ENCODE peak calls at places on chromosome 19, in five cellular contexts. R is transverse colon, A is HCT116, L is suprapubic skin, V is prostate gland. K is an unnamed sample.

GRCh38 chr19:7368456-7368855 is 19.7 kb downstream of the ARHGEF18 start:
- DNase-seq in L (no peak), R (peak), A (no peak), V (no peak), K (no peak)

GRCh38 chr19:7550987-7551761 is 15.7 kb downstream of the PNPLA6 start:
- DNase-seq in L (no peak), R (peak), A (peak), V (peak), K (no peak)

GRCh38 chr19:4121815-4122214 is 2.1 kb downstream of the MAP2K2 start:
- DNase-seq in A (no peak), V (no peak), L (no peak), R (no peak), K (no peak)

GRCh38 chr19:48554385-48555091 is 2.6 kb downstream of the SULT2B1 start:
- DNase-seq in L (no peak), R (no peak), A (no peak), V (peak), K (no peak)

GRCh38 chr19:19531951-19532805 is 3.5 kb downstream of the YJEFN3 start:
- DNase-seq in R (peak), V (peak), L (peak), A (no peak), K (peak)

GRCh38 chr19:48368942-48369341 is 4.8 kb downstream of the SYNGR4 start:
- DNase-seq in R (peak), V (no peak), A (no peak), L (no peak), K (no peak)

GRCh38 chr19:1101337-1101698 is 2.5 kb upstream of the GPX4 start:
- DNase-seq in A (no peak), V (no peak), L (no peak), R (peak), K (no peak)

GRCh38 chr19:1295169-1296012 is 9.7 kb downstream of the EFNA2 start:
- DNase-seq in R (no peak), V (no peak), L (no peak), A (no peak), K (peak)

GRCh38 chr19:47445937-47446402 is 25.7 kb downstream of the SLC8A2 start:
- DNase-seq in L (no peak), R (peak), V (peak), A (no peak), K (no peak)

GRCh38 chr19:16828990-16829821 is at the start of gene SIN3B:
- DNase-seq in R (peak), A (peak), V (peak), L (peak), K (peak)

GRCh38 chr19:15584541-15585115 is 30.4 kb upstream of the CYP4F8 start:
- DNase-seq in R (peak), L (peak), A (peak), V (peak), K (peak)

GRCh38 chr19:19642506-19643157 is 825 bp downstream of the GMIP start:
- DNase-seq in R (peak), A (no peak), V (no peak), L (no peak), K (peak)

GRCh38 chr19:46913852-46914430 is 53.1 kb downstream of the ARHGAP35 start:
- DNase-seq in L (no peak), V (no peak), A (no peak), R (no peak), K (no peak)

GRCh38 chr19:41198559-41198958 is 5.5 kb downstream of the CYP2S1 start:
- DNase-seq in L (no peak), R (no peak), V (no peak), A (no peak), K (no peak)

GRCh38 chr19:10544753-10545251 is 1.1 kb downstream of the ATG4D start:
- DNase-seq in V (no peak), L (no peak), R (no peak), A (no peak), K (no peak)

GRCh38 chr19:16133818-16134217 is 9.7 kb upstream of the HSH2D start:
- DNase-seq in L (no peak), A (no peak), V (no peak), R (no peak), K (no peak)

GRCh38 chr19:38228491-38229439 is 4.7 kb upstream of the DPF1 start:
- DNase-seq in A (no peak), V (no peak), R (no peak), L (no peak), K (no peak)

GRCh38 chr19:13881692-13882418 is 4.9 kb downstream of the NANOS3 start:
- DNase-seq in A (no peak), L (no peak), V (no peak), R (peak), K (no peak)

GRCh38 chr19:7637374-7638256 is 705 bp downstream of the STXBP2 start:
- DNase-seq in A (no peak), V (peak), L (no peak), R (peak), K (no peak)

GRCh38 chr19:37738371-37738770 is 18.8 kb upstream of the ZNF607 start:
- DNase-seq in R (no peak), L (no peak), V (no peak), A (no peak), K (no peak)

GRCh38 chr19:3201911-3202310 is 16.2 kb downstream of the NCLN start:
- DNase-seq in L (no peak), V (no peak), R (no peak), A (no peak), K (no peak)

GRCh38 chr19:48290341-48290922 is 20.6 kb downstream of the ZNF114 start:
- DNase-seq in A (no peak), L (no peak), R (no peak), V (no peak), K (no peak)

GRCh38 chr19:29622191-29623070 is 16.3 kb downstream of the POP4 start:
- DNase-seq in R (peak), V (no peak), A (no peak), L (no peak), K (no peak)

GRCh38 chr19:18675779-18676178 is 7.7 kb upstream of the CRTC1 start:
- DNase-seq in V (no peak), A (peak), L (no peak), R (no peak), K (no peak)

GRCh38 chr19:2853015-2853606 is 11.8 kb downstream of the ZNF555 start:
- DNase-seq in L (no peak), V (no peak), R (no peak), A (no peak), K (no peak)

GRCh38 chr19:17842663-17843313 is 5.0 kb downstream of the JAK3 start:
- DNase-seq in A (no peak), R (no peak), L (no peak), V (no peak), K (no peak)

GRCh38 chr19:28425431-28425931 is 787.5 kb downstream of the UQCRFS1 start:
- DNase-seq in R (no peak), A (no peak), L (no peak), V (no peak), K (no peak)

GRCh38 chr19:1767464-1767933 is 14.2 kb downstream of the ONECUT3 start:
- DNase-seq in V (no peak), R (peak), L (no peak), A (no peak), K (peak)

GRCh38 chr19:13150919-13151604 is 851 bp downstream of the IER2 start:
- DNase-seq in A (no peak), V (peak), R (no peak), L (no peak), K (no peak)

DNA sequence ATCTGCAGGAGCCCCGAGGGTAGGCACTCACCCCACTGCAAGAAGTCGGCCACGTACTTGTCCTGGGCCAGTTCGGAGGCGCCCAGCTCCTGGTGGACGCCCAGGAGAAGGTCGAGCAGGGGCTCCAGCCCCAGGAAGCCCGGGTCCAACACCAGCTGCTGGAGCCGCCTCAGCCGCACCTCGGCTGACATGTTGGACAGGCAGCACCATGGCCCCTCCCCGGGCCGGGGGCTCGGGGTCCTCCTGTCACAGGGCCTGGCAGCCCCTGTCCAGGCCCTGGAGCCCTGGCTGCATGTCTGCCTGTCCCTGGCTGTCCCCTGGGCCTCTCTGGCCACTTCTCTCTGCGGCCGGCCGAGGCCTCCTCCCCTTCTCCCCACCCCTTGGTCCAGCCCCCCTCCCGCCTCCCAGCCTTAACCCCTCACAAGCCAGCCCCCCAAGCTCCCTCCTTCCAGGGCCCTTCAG is at the start of gene DMPK:
- DNase-seq in V (no peak), A (no peak), L (no peak), R (no peak), K (no peak)
- TF ChIP-seq POLR2A in V (peak), A (no peak), L (no peak), R (no peak), K (no peak)

DNA sequence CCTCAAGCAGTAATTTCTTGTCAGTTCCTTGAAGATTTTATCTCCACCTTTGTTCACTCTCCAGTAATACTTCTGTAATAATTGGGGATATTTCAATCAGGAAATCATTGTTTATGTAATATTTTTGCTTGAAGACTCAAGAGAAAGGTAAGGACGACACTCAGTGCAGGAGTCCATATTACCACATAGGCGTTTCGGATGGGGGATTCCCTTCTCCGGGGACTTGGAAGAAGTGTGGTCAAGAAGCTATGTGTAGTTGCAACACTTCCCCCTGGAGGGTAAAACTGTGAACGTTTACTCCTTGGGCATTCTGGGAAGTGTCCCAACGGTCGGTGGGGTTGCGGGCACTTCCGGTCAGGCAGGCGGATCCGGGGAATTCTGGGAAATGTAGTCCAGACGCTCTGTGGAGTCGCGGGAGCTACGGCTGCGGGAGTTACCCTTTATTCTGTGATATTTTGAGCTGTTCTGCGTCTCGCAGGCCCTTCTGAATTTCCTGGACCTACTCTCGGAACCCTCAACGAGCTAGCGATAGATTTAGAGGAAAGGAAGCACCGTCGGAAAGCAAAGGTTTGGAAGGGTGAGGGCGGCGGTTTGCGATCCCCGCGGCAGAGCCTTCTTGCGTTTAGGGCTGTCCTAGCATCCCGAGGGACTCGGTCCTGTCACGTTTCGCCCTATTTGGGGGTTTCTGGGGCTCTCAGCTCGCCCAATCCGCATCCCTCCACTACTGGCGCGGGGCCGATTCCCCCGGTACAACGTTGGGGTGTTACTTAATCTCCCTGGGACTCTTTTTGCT is at the start of gene ZNF221:
- DNase-seq in V (peak), A (peak), L (peak), R (peak), K (peak)
- TF ChIP-seq POLR2AphosphoS5 in V (peak), A (peak), L (no peak), R (peak), K (no peak)

DNA sequence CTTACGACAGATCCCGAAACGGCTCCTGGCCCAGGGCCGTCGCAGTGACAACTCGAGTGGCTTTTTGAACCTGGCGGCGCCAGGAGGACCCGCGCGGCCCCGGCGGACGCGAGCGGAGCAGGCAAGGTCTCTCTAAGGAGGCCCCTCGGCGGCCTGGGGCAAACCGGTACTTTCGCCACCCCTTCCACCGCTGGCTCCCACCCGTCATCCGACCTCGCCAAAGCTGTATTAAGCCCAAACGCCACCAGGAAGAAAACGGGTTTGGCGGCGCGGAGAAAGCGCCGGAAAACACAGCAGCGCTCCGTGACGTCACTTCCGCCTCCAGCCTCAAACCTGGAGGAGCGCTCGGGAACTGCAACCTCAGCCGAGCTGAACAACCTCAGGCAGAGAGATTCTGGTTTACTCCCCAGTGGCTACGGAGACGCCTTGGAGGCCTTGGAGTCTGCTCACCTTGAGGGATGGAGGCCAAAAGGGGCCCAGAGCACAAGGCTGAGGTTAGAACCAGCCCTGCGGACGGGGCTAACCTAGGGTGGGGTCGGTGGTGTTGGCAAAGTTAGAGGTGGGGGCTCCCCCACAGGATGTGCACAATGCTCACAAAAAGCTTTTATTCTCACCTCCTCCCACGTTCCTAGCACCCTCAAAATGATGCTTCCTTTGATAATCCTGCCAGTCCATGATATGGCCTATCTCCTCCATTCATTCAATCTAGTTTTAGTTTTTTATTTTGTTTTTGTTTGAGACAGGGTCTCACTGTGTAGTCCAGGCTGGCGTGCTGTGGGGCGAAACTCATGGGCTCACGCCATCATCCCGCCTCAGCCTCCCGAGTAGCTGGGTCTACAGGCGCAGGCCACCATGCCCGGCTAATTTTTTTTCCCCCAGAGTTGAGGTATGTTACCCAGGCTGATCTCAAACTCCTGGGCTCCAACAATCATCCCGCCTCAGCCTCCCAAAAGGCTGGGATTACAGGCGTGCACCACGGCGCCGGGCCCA is at the start of gene ZNF266:
- DNase-seq in L (peak), V (peak), R (peak), A (peak), K (peak)
- TF ChIP-seq POLR2A in L (no peak), V (peak), R (peak), A (no peak), K (peak)

GRCh38 chr19:5680437-5681368 is at the start of the genes HSD11B1L and MICOS13:
- DNase-seq in R (peak), V (peak), L (peak), A (peak), K (peak)
- TF ChIP-seq POLR2AphosphoS5 in R (peak), V (peak), L (peak), A (peak), K (no peak)

DNA sequence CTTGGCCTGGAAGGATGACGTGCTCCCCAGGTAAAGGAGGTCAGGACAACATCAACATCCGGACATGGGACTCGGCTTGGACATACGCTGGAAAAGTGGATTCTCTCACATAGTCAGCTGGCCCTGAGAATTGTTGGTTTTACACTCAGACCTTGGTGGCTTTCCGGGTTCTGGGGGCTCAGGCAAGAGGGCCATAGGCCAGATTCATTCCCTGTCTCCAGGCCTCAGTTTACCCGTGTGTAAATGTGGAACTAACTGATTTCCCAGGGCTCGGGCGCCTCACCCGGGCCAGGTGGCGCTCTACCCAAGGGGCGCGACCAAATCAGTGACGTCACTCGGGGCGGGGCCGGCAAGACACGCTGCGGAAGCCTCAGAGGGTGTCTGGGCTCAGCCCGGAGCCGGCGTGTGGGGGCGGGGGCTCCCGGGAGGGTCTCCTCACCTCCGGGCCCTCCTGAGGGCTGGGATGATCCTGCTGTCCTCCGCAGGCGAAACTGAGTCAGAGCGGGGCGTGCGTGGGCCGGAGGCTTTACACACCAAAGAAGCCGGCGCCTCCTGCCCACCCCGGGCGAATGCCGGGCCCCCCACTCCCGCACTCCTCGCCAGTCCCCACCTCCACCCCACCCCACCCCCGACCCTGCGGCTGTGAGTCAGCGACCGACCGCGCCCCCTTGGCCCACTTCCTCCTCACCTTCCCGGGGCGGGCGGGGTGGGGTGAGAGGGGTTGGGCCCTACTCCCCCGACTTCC is 861 bp upstream of the VASP start:
- DNase-seq in L (peak), R (peak), A (peak), V (peak), K (peak)
- TF ChIP-seq POLR2A in L (no peak), R (peak), A (no peak), V (peak), K (peak)

DNA sequence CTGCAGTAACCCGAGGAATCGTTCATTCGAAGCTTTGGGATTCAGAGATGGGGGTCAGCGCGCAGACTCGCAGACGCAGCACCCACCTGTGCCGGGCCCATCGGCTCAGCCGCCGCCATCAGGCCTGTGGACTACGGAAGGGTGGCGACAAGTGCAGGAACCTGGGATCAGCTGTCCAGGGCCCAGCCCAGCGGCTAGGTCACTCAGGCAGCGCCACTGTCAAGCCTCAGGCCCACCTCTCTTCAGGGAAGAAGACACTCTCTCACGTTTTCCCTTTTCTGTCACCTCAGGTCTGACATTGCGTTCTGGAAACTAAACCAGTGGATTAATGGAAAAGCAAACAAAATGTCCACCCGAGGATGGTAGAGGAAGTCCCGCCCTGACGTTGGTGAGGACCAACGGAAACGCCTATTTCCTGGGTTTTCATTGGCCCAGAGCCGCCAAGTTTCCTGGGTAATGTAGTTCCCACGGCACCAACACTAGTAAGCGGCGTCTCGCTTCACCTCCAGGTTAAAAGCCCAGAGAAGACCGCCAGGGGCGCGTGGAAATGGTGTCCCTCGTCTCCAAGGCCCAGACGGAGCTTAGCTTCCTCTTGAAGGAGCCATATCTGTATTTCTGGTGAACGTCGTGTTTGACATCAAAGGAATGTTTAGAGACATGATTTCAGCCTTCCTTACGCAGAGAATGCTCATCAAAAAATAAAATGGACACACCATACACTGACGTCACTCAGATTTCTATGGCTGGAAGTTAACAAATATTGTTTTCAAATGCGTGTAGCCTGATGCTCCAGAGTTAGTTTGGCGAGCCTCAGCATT is at the start of gene ZNF772:
- DNase-seq in R (peak), A (peak), L (peak), V (peak), K (peak)
- TF ChIP-seq POLR2AphosphoS5 in R (no peak), A (no peak), L (no peak), V (peak), K (peak)

DNA sequence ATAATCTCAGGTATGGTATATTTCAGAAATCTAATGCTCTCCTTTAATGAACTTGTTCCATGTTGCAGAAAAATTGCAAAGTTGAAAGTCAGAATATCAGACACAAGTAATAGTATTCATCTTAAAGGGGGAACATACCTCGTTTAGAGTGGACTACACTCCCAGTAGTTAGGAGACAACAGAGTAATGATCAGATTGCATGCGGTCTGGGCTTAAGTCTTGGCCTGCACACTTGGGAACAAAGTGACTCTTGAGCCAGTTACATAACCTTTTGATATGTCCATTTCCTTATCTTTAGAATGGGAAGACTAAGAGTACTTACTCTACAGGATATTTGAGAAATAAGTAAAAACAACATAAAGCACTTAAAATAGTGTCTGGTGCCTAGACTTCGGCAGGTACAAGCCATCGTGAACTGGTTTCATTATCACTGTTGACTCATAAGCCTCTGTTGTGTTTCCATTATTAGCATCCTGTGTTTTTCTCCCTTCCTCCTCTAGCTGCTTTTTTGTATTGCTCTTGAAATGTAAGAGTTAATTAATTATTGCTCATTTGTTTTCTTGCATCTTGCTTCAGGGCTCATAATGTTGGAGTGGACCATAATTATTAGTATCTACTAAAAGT is 53.0 kb downstream of the DPY19L3 start:
- DNase-seq in R (no peak), V (no peak), A (no peak), L (no peak), K (no peak)
- TF ChIP-seq POLR2A in R (no peak), V (no peak), A (no peak), L (no peak), K (no peak)

K was measured in GM12891.